ENCODE peak calls at places on chromosome 1, in five cellular contexts. W, F, S, R and J are unnamed samples.

GRCh38 chr1:182962554-182963115 is 9.7 kb upstream of the SHCBP1L start:
- DNase-seq in W (peak), F (peak), S (peak), R (peak), J (peak)

GRCh38 chr1:42171679-42172266 is 7.2 kb upstream of the GUCA2A start:
- DNase-seq in W (no peak), F (no peak), S (no peak), R (no peak), J (no peak)

GRCh38 chr1:66402194-66402593 is 131.8 kb upstream of the SGIP1 start:
- DNase-seq in W (no peak), F (peak), S (no peak), R (peak), J (no peak)

GRCh38 chr1:178532392-178532791 is 19.5 kb downstream of the TEX35 start:
- DNase-seq in W (peak), F (peak), S (peak), R (peak), J (no peak)

GRCh38 chr1:156592158-156592909 is 758 bp downstream of the NAXE start:
- DNase-seq in W (no peak), F (no peak), S (no peak), R (peak), J (no peak)

GRCh38 chr1:166169182-166169581 is 2.4 kb upstream of the FAM78B start:
- DNase-seq in W (no peak), F (no peak), S (no peak), R (peak), J (no peak)

GRCh38 chr1:52055066-52055853 is at the start of gene TXNDC12:
- DNase-seq in W (peak), F (peak), S (peak), R (peak), J (peak)

GRCh38 chr1:166184897-166185296 is 18.1 kb upstream of the FAM78B start:
- DNase-seq in W (no peak), F (peak), S (peak), R (no peak), J (no peak)

GRCh38 chr1:1669468-1670440 is 10.9 kb upstream of the CDK11B start:
- DNase-seq in W (no peak), F (no peak), S (no peak), R (no peak), J (no peak)

GRCh38 chr1:201436461-201436860 is 14.9 kb upstream of the TNNI1 start:
- DNase-seq in W (peak), F (no peak), S (no peak), R (no peak), J (no peak)

DNA sequence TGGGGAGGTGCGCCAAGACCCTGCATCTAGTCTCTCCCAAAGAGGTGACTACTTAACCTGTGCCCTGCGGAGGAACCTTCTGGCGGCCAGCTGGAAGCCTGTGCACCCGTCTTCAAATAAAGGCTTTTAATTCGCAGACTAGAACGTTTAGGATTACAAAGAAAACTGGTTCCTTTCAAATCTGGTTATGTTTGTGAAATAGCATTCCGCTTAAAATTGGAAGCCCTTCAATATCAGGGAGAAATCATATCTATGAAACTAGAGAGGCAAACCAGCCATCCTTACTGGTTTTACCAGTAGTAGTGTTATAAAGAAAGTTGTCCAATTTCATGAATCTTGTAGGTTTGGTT is 250.8 kb downstream of the FAM72C start:
- DNase-seq in W (no peak), F (no peak), S (no peak), R (no peak), J (no peak)
- H3K4me3 ChIP-seq in W (no peak), F (no peak), S (no peak), R (no peak), J (no peak)

GRCh38 chr1:4756851-4757580 is 102.6 kb downstream of the AJAP1 start:
- DNase-seq in W (no peak), F (no peak), S (no peak), R (no peak), J (no peak)

GRCh38 chr1:4754816-4755215 is 100.4 kb downstream of the AJAP1 start:
- DNase-seq in W (no peak), F (no peak), S (no peak), R (no peak), J (no peak)

GRCh38 chr1:4755301-4756183 is 101.1 kb downstream of the AJAP1 start:
- DNase-seq in W (no peak), F (peak), S (peak), R (no peak), J (no peak)

GRCh38 chr1:4759671-4760070 is 105.3 kb downstream of the AJAP1 start:
- DNase-seq in W (no peak), F (no peak), S (no peak), R (no peak), J (no peak)

GRCh38 chr1:4756184-4756504 is 101.7 kb downstream of the AJAP1 start:
- DNase-seq in W (no peak), F (no peak), S (no peak), R (no peak), J (no peak)
- H3K4me3 ChIP-seq in W (no peak), F (no peak), S (no peak), R (no peak), J (no peak)

DNA sequence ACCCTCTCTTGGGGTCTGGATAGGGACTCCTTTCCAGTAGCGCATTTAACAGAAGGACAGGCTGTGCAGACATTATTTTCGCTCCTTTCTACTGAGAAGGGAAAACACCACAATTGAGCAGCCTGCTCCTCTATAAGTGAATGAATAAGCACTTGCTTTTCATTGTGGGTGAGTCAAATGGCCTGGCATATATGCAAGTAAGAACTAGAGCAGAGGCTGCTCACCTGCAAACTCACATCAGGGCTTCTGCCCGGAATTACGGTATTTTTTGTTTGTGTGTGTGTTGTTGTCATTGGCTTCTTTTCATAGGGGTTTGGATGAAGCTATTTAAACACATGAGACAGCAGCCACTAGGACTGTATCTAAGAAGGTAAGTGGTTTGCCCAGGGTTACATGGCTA is 200.1 kb upstream of the CAMK1G start:
- DNase-seq in W (no peak), F (no peak), S (peak), R (no peak), J (no peak)
- H3K4me3 ChIP-seq in W (no peak), F (no peak), S (no peak), R (no peak), J (no peak)

GRCh38 chr1:3241236-3241550 is 172.2 kb downstream of the PRDM16 start:
- DNase-seq in W (no peak), F (no peak), S (no peak), R (no peak), J (no peak)
- H3K4me3 ChIP-seq in W (no peak), F (no peak), S (no peak), R (no peak), J (no peak)

DNA sequence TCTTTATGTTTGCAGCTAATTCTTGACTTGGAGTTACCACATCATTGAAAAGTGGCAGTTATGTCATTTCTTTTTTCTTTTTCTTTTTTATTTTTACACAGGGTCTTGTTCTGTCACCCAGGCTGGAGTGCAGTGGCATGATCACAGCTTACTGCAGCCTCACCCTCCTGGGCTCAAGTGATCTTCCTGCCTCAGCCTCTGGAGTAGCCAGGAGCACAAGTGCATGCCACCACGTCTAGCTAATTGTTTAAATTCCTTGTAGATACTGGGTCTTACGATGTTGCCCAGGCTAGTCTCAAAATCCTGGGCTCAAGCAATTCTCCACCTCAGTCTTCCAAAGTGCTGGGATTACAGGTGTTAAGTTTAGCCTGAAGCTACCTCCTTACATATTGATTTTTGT is 52.1 kb upstream of the KANK4 start:
- DNase-seq in W (no peak), F (no peak), S (no peak), R (no peak), J (no peak)
- H3K4me3 ChIP-seq in W (no peak), F (no peak), S (no peak), R (no peak), J (no peak)

GRCh38 chr1:63624911-63625310 is 31.7 kb downstream of the PGM1 start:
- DNase-seq in W (no peak), F (peak), S (peak), R (no peak), J (no peak)
- H3K4me3 ChIP-seq in W (no peak), F (no peak), S (no peak), R (no peak), J (no peak)

GRCh38 chr1:107058245-107059032 is 2.0 kb downstream of the PRMT6 start:
- DNase-seq in W (no peak), F (no peak), S (no peak), R (peak), J (no peak)
- H3K4me3 ChIP-seq in W (no peak), F (no peak), S (peak), R (peak), J (no peak)

DNA sequence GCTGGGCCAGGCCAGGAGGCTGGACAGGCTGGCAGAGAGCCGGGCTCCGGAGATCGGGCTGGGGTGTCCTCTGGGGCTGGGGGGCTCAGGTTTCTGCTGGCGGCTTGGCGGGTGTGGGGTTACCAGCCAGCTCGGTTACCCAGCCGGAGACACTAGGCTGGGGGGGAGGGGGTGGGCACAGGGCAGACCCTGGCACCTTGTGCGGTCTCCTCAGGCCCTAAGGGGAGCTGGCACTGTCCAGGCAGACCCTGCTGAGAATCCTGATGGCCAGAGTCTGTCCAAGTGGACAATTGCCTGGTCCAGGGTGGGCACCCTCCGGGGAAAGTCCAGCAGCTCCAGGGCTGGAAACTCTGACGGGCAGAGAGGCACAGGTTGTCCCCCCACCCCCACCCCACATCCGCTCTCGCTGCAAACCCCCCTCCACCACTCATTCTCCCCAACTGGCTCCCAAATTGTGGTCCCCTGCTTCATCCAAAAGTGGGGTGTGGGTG is 6.7 kb downstream of the ZBTB7B start:
- DNase-seq in W (no peak), F (no peak), S (no peak), R (no peak), J (no peak)
- H3K4me3 ChIP-seq in W (no peak), F (no peak), S (no peak), R (no peak), J (peak)